ENCODE peak calls at places on chromosomes 2 and 18, in nine cellular contexts. One of them, this sample, is unnamed.
A peak's percentile ranks its signal among the peaks of the same experiment; 100 is the strongest.

GRCh38 chr2:43139996-43140621 is 86.3 kb downstream of the ZFP36L2 start:
- DNase-seq in thyroid gland: no peak
- DNase-seq in fibroblast of lung: peak; percentile 51
- DNase-seq in heart left ventricle: peak; percentile 73
- DNase-seq in colonic mucosa: no peak
- DNase-seq in A549: no peak
- DNase-seq in PC-3: no peak
- DNase-seq in GM23338: no peak
- DNase-seq in pancreas: no peak
- DNase-seq in this sample: no peak

GRCh38 chr2:20144196-20144595 is 80.7 kb downstream of the SDC1 start:
- DNase-seq in colonic mucosa: no peak
- DNase-seq in pancreas: no peak
- DNase-seq in PC-3: no peak
- DNase-seq in A549: no peak
- DNase-seq in thyroid gland: no peak
- DNase-seq in fibroblast of lung: no peak
- DNase-seq in heart left ventricle: no peak
- DNase-seq in GM23338: no peak
- DNase-seq in this sample: no peak

GRCh38 chr2:236237468-236238190 is 26.6 kb downstream of the ASB18 start:
- DNase-seq in fibroblast of lung: no peak
- DNase-seq in heart left ventricle: no peak
- DNase-seq in colonic mucosa: no peak
- DNase-seq in GM23338: peak; percentile 83
- DNase-seq in PC-3: no peak
- DNase-seq in A549: no peak
- DNase-seq in pancreas: no peak
- DNase-seq in thyroid gland: no peak
- DNase-seq in this sample: no peak

GRCh38 chr2:74915743-74916142 is 42.7 kb upstream of the POLE4 start:
- DNase-seq in heart left ventricle: no peak
- DNase-seq in A549: no peak
- DNase-seq in fibroblast of lung: no peak
- DNase-seq in pancreas: no peak
- DNase-seq in GM23338: no peak
- DNase-seq in colonic mucosa: no peak
- DNase-seq in PC-3: peak; percentile 53
- DNase-seq in thyroid gland: no peak
- DNase-seq in this sample: no peak

GRCh38 chr2:112229365-112229764 is 25.5 kb downstream of the ZC3H8 start:
- DNase-seq in heart left ventricle: no peak
- DNase-seq in fibroblast of lung: peak; percentile 76
- DNase-seq in pancreas: peak; percentile 89
- DNase-seq in PC-3: no peak
- DNase-seq in GM23338: no peak
- DNase-seq in thyroid gland: no peak
- DNase-seq in colonic mucosa: no peak
- DNase-seq in A549: peak; percentile 33
- DNase-seq in this sample: no peak

GRCh38 chr2:228522276-228522675 is 340.8 kb upstream of the SPHKAP start:
- DNase-seq in thyroid gland: no peak
- DNase-seq in colonic mucosa: no peak
- DNase-seq in PC-3: no peak
- DNase-seq in GM23338: no peak
- DNase-seq in A549: no peak
- DNase-seq in heart left ventricle: no peak
- DNase-seq in fibroblast of lung: no peak
- DNase-seq in pancreas: no peak
- DNase-seq in this sample: no peak

GRCh38 chr2:112472547-112473263 is 9.3 kb upstream of the TTL start:
- DNase-seq in A549: no peak
- DNase-seq in GM23338: no peak
- DNase-seq in PC-3: no peak
- DNase-seq in heart left ventricle: no peak
- DNase-seq in fibroblast of lung: no peak
- DNase-seq in pancreas: no peak
- DNase-seq in colonic mucosa: no peak
- DNase-seq in thyroid gland: no peak
- DNase-seq in this sample: peak; percentile 13

GRCh38 chr2:176136375-176137248 is 7.1 kb downstream of the HOXD8 start:
- DNase-seq in A549: peak; percentile 16
- DNase-seq in pancreas: no peak
- DNase-seq in fibroblast of lung: no peak
- DNase-seq in heart left ventricle: no peak
- DNase-seq in PC-3: peak; percentile 56
- DNase-seq in colonic mucosa: peak; percentile 63
- DNase-seq in GM23338: peak; percentile 66
- DNase-seq in thyroid gland: no peak
- DNase-seq in this sample: no peak

GRCh38 chr18:74084184-74084583 is 63.5 kb downstream of the FBXO15 start:
- DNase-seq in colonic mucosa: no peak
- DNase-seq in PC-3: no peak
- DNase-seq in heart left ventricle: no peak
- DNase-seq in A549: no peak
- DNase-seq in thyroid gland: no peak
- DNase-seq in fibroblast of lung: no peak
- DNase-seq in GM23338: no peak
- DNase-seq in pancreas: no peak
- DNase-seq in this sample: no peak

DNA sequence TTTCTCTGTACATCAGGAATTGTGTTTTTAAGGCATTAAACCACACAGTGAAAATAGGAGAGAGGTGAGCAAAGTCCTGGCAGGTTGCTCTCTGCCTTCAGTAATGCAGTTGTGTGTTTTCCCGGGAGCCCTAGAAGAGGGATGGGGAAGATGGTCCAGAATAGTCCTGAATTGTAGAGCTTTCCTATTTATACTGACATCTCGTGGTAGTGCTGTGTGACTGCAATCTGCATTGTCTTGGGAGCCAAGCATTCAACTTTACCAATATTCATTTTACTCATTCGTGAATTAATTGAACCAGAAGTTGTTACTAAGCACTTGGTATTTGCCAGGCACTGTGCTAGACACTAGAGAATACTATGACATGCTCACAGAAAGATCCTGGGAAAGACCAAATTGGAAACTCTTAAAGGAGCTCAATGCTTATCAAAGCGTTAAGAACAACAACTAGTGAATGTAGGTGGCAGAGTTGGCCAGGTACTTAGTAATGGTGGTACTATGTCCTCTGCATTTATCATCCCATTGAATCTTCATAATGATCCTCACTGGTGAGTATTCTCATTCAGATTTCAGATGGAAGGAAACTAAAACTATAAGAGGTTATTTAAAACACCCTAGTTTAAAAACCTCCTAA is 214.6 kb downstream of the TRIB2 start:
- DNase-seq in thyroid gland: no peak
- DNase-seq in colonic mucosa: no peak
- DNase-seq in fibroblast of lung: peak; percentile 73
- DNase-seq in PC-3: peak; percentile 67
- DNase-seq in GM23338: peak; percentile 69
- DNase-seq in heart left ventricle: no peak
- DNase-seq in A549: peak; percentile 19
- DNase-seq in pancreas: no peak
- DNase-seq in this sample: no peak
- H3K27ac ChIP-seq in thyroid gland: no peak overlapping the region
- H3K27ac ChIP-seq in colonic mucosa: no peak overlapping the region
- H3K27ac ChIP-seq in fibroblast of lung: no peak overlapping the region
- H3K27ac ChIP-seq in PC-3: peak overlapping the region; percentile 97
- H3K27ac ChIP-seq in GM23338: no peak overlapping the region
- H3K27ac ChIP-seq in heart left ventricle: no peak overlapping the region
- H3K27ac ChIP-seq in A549: no peak overlapping the region
- H3K27ac ChIP-seq in pancreas: no peak overlapping the region
- H3K27ac ChIP-seq in this sample: peak overlapping the region; percentile 32

GRCh38 chr2:222942556-222942955 is 81.7 kb downstream of the ACSL3 start:
- DNase-seq in fibroblast of lung: no peak
- DNase-seq in thyroid gland: no peak
- DNase-seq in PC-3: peak; percentile 34
- DNase-seq in A549: no peak
- DNase-seq in pancreas: no peak
- DNase-seq in colonic mucosa: no peak
- DNase-seq in GM23338: no peak
- DNase-seq in heart left ventricle: no peak
- DNase-seq in this sample: no peak

GRCh38 chr2:222944552-222944951 is 83.7 kb downstream of the ACSL3 start:
- DNase-seq in PC-3: no peak
- DNase-seq in pancreas: no peak
- DNase-seq in thyroid gland: no peak
- DNase-seq in colonic mucosa: no peak
- DNase-seq in GM23338: peak; percentile 41
- DNase-seq in heart left ventricle: no peak
- DNase-seq in A549: no peak
- DNase-seq in fibroblast of lung: no peak
- DNase-seq in this sample: no peak

GRCh38 chr2:222942977-222943376 is 82.1 kb downstream of the ACSL3 start:
- DNase-seq in A549: no peak
- DNase-seq in colonic mucosa: no peak
- DNase-seq in GM23338: no peak
- DNase-seq in heart left ventricle: no peak
- DNase-seq in PC-3: no peak
- DNase-seq in pancreas: no peak
- DNase-seq in thyroid gland: no peak
- DNase-seq in fibroblast of lung: no peak
- DNase-seq in this sample: no peak

GRCh38 chr2:222944971-222945740 is 84.3 kb downstream of the ACSL3 start:
- DNase-seq in pancreas: no peak
- DNase-seq in GM23338: no peak
- DNase-seq in thyroid gland: no peak
- DNase-seq in heart left ventricle: no peak
- DNase-seq in fibroblast of lung: no peak
- DNase-seq in PC-3: no peak
- DNase-seq in colonic mucosa: no peak
- DNase-seq in A549: no peak
- DNase-seq in this sample: no peak

DNA sequence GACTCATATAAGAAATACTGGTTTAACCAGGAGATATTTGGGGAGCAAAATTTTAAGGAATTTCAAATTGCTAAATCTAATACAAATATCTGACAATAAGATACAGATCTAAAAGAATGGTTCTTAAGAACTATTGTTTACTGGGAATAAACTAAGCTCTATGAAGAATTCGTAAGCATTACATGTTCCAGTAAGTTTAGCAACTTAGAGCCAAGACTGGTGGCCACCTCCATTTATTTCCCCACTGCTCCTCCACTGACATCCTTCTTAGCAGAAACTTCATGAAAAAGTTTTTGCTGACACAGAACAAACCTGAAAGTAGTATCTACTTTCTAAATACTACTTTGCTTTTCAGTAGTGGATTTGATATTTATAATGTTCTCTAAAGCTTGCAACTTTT is 83.0 kb downstream of the ACSL3 start:
- DNase-seq in colonic mucosa: no peak
- DNase-seq in pancreas: no peak
- DNase-seq in GM23338: peak; percentile 10
- DNase-seq in heart left ventricle: no peak
- DNase-seq in A549: no peak
- DNase-seq in PC-3: peak; percentile 75
- DNase-seq in thyroid gland: no peak
- DNase-seq in fibroblast of lung: peak; percentile 48
- DNase-seq in this sample: no peak
- H3K4me3 ChIP-seq in colonic mucosa: no peak overlapping the region
- H3K4me3 ChIP-seq in pancreas: no peak overlapping the region
- H3K4me3 ChIP-seq in GM23338: no peak overlapping the region
- H3K4me3 ChIP-seq in heart left ventricle: no peak overlapping the region
- H3K4me3 ChIP-seq in A549: no peak overlapping the region
- H3K4me3 ChIP-seq in PC-3: peak overlapping the region; percentile 1
- H3K4me3 ChIP-seq in thyroid gland: no peak overlapping the region
- H3K4me3 ChIP-seq in fibroblast of lung: no peak overlapping the region
- H3K4me3 ChIP-seq in this sample: no peak overlapping the region

GRCh38 chr18:42620585-42620984 is 494.9 kb downstream of the RIT2 start:
- DNase-seq in fibroblast of lung: no peak
- DNase-seq in GM23338: no peak
- DNase-seq in colonic mucosa: no peak
- DNase-seq in thyroid gland: no peak
- DNase-seq in heart left ventricle: no peak
- DNase-seq in pancreas: no peak
- DNase-seq in A549: no peak
- DNase-seq in PC-3: no peak
- DNase-seq in this sample: no peak
- TF ChIP-seq CTCF in fibroblast of lung: no peak
- TF ChIP-seq CTCF in GM23338: peak; percentile 21
- TF ChIP-seq CTCF in colonic mucosa: no peak
- TF ChIP-seq CTCF in thyroid gland: peak; percentile 25
- TF ChIP-seq CTCF in heart left ventricle: no peak
- TF ChIP-seq CTCF in pancreas: no peak
- TF ChIP-seq CTCF in A549: no peak
- TF ChIP-seq CTCF in PC-3: no peak
- TF ChIP-seq CTCF in this sample: no peak

GRCh38 chr18:5197461-5197860 is 404 bp upstream of the AKAIN1 start:
- DNase-seq in GM23338: peak; percentile 30
- DNase-seq in colonic mucosa: no peak
- DNase-seq in heart left ventricle: no peak
- DNase-seq in PC-3: no peak
- DNase-seq in pancreas: no peak
- DNase-seq in A549: no peak
- DNase-seq in fibroblast of lung: no peak
- DNase-seq in thyroid gland: no peak
- DNase-seq in this sample: no peak
- H3K27ac ChIP-seq in GM23338: no peak overlapping the region
- H3K27ac ChIP-seq in colonic mucosa: no peak overlapping the region
- H3K27ac ChIP-seq in heart left ventricle: no peak overlapping the region
- H3K27ac ChIP-seq in PC-3: no peak overlapping the region
- H3K27ac ChIP-seq in pancreas: no peak overlapping the region
- H3K27ac ChIP-seq in A549: no peak overlapping the region
- H3K27ac ChIP-seq in fibroblast of lung: no peak overlapping the region
- H3K27ac ChIP-seq in thyroid gland: no peak overlapping the region
- H3K27ac ChIP-seq in this sample: no peak overlapping the region

DNA sequence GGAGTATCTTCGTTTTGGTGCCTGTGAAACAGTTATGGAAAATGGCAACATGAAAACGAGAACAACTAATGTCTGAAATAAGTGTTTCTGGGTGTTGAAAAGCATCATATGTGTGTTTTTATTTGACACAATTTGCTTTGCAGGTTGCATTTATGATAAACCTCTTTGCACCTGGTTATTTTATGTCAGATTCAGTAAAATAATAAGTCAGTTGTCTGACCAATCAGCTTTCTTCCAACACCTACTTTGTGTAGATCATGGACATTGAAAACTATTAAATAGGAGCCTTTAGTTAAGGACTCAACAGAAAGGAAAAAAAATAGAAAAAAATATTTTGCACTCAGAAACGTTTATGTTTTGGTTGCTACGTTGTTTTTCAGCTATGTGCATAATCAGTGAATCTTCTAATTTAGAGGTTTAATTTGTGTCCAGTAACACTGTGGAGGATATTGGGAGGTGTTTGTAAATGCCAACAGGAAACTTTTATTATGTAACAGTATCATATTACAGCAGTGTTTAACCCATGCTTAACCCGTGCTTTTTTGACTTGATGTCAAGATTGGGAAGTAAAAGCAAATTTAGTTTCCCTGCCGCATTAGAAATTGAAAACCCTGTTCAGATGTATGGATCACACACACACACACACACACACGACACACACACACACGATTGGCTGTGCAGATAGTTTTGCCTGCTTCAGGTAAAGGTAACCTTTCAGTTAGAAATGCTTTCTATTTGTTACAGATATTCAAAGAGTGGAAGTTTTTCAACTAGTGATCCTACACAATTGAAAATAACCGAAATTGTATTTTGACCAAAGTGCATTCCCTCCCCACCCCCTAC is 2.6 kb downstream of the PKP4 start:
- DNase-seq in thyroid gland: no peak
- DNase-seq in GM23338: no peak
- DNase-seq in heart left ventricle: no peak
- DNase-seq in PC-3: no peak
- DNase-seq in A549: peak; percentile 9
- DNase-seq in colonic mucosa: no peak
- DNase-seq in pancreas: no peak
- DNase-seq in fibroblast of lung: no peak
- DNase-seq in this sample: no peak
- H3K4me3 ChIP-seq in thyroid gland: peak overlapping the region; percentile 89
- H3K4me3 ChIP-seq in GM23338: peak overlapping the region; percentile 97
- H3K4me3 ChIP-seq in heart left ventricle: peak overlapping the region; percentile 98
- H3K4me3 ChIP-seq in PC-3: peak overlapping the region; percentile 76
- H3K4me3 ChIP-seq in A549: peak overlapping the region; percentile 94
- H3K4me3 ChIP-seq in colonic mucosa: no peak overlapping the region
- H3K4me3 ChIP-seq in pancreas: peak overlapping the region; percentile 92
- H3K4me3 ChIP-seq in fibroblast of lung: peak overlapping the region; percentile 94
- H3K4me3 ChIP-seq in this sample: no peak overlapping the region

This sample was measured in right atrium auricular region.